ENCODE peak calls at places on chromosomes 1 and 21, in five cellular contexts. One of them, this sample, is unnamed.

GRCh38 chr21:21199342-21200102 is 201.3 kb downstream of the NCAM2 start:
- DNase-seq in GM04504: no peak
- DNase-seq in astrocyte: no peak
- DNase-seq in NCI-H446 treated with DMSO at 0.1 percent for 48 hours: no peak
- DNase-seq in progenitor cell of endocrine pancreas: no peak
- DNase-seq in this sample: no peak

GRCh38 chr1:41278076-41278475 is 36.0 kb upstream of the SCMH1 start:
- DNase-seq in GM04504: no peak
- DNase-seq in astrocyte: no peak
- DNase-seq in NCI-H446 treated with DMSO at 0.1 percent for 48 hours: no peak
- DNase-seq in progenitor cell of endocrine pancreas: no peak
- DNase-seq in this sample: no peak

GRCh38 chr1:94543893-94544635 is 2.5 kb upstream of the F3 start:
- DNase-seq in GM04504: peak
- DNase-seq in astrocyte: peak
- DNase-seq in NCI-H446 treated with DMSO at 0.1 percent for 48 hours: no peak
- DNase-seq in progenitor cell of endocrine pancreas: no peak
- DNase-seq in this sample: no peak

GRCh38 chr1:91872560-91873081 is 13.3 kb downstream of the TGFBR3 start:
- DNase-seq in GM04504: no peak
- DNase-seq in astrocyte: peak
- DNase-seq in NCI-H446 treated with DMSO at 0.1 percent for 48 hours: no peak
- DNase-seq in progenitor cell of endocrine pancreas: no peak
- DNase-seq in this sample: peak

GRCh38 chr1:32709075-32709474 is 6.5 kb upstream of the SYNC start:
- DNase-seq in GM04504: no peak
- DNase-seq in astrocyte: no peak
- DNase-seq in NCI-H446 treated with DMSO at 0.1 percent for 48 hours: no peak
- DNase-seq in progenitor cell of endocrine pancreas: no peak
- DNase-seq in this sample: no peak

GRCh38 chr1:165696625-165697100 is 1.7 kb downstream of the ALDH9A1 start:
- DNase-seq in GM04504: peak
- DNase-seq in astrocyte: peak
- DNase-seq in NCI-H446 treated with DMSO at 0.1 percent for 48 hours: peak
- DNase-seq in progenitor cell of endocrine pancreas: no peak
- DNase-seq in this sample: no peak

GRCh38 chr1:178344513-178345077 is 152.2 kb downstream of the CLEC20A start:
- DNase-seq in GM04504: peak
- DNase-seq in astrocyte: peak
- DNase-seq in NCI-H446 treated with DMSO at 0.1 percent for 48 hours: no peak
- DNase-seq in progenitor cell of endocrine pancreas: no peak
- DNase-seq in this sample: no peak

GRCh38 chr1:155182052-155182550 is 8.5 kb downstream of the TRIM46 start:
- DNase-seq in GM04504: no peak
- DNase-seq in astrocyte: no peak
- DNase-seq in NCI-H446 treated with DMSO at 0.1 percent for 48 hours: no peak
- DNase-seq in progenitor cell of endocrine pancreas: no peak
- DNase-seq in this sample: no peak

GRCh38 chr1:11486610-11487009 is 7.7 kb downstream of the DISP3 start:
- DNase-seq in GM04504: no peak
- DNase-seq in astrocyte: no peak
- DNase-seq in NCI-H446 treated with DMSO at 0.1 percent for 48 hours: no peak
- DNase-seq in progenitor cell of endocrine pancreas: no peak
- DNase-seq in this sample: no peak

GRCh38 chr1:55955237-55955636 is 624.1 kb downstream of the PLPP3 start:
- DNase-seq in GM04504: peak
- DNase-seq in astrocyte: peak
- DNase-seq in NCI-H446 treated with DMSO at 0.1 percent for 48 hours: no peak
- DNase-seq in progenitor cell of endocrine pancreas: no peak
- DNase-seq in this sample: no peak